ENCODE peak calls at places on chromosomes 11 and 22, in five cellular contexts. U is GM23338, C is K562, Y is GM12878, V is HCT116. G is an unnamed sample. For H3K27me3, the result is how much of the 10 kb centered on the place peaks cover.

GRCh38 chr22:39078329-39078728 is 1.3 kb downstream of the APOBEC3G start:
- DNase-seq in U (no peak), C (no peak), Y (no peak), V (no peak), G (no peak)

GRCh38 chr22:33781396-33781795 is 138.9 kb downstream of the LARGE1 start:
- DNase-seq in U (no peak), C (no peak), Y (no peak), V (no peak), G (no peak)

GRCh38 chr11:70467196-70468085 is 69.1 kb downstream of the CTTN start:
- DNase-seq in U (peak), C (peak), Y (peak), V (peak), G (peak)

GRCh38 chr22:27107824-27108223 is 450.4 kb downstream of the MIAT start:
- DNase-seq in U (no peak), C (no peak), Y (no peak), V (peak), G (no peak)

GRCh38 chr11:115548878-115549528 is 44.8 kb upstream of the CADM1 start:
- DNase-seq in U (peak), C (no peak), Y (no peak), V (no peak), G (no peak)

GRCh38 chr11:114179234-114179941 is 116.8 kb upstream of the NNMT start:
- DNase-seq in U (no peak), C (peak), Y (no peak), V (no peak), G (no peak)

GRCh38 chr11:125123947-125124633 is 12.7 kb upstream of the TMEM218 start:
- DNase-seq in U (peak), C (peak), Y (no peak), V (peak), G (no peak)

GRCh38 chr11:35391922-35392813 is 27.2 kb downstream of the SLC1A2 start:
- DNase-seq in U (peak), C (peak), Y (peak), V (peak), G (peak)

GRCh38 chr11:126816655-126817054 is 183.9 kb downstream of the KIRREL3 start:
- DNase-seq in U (no peak), C (no peak), Y (no peak), V (no peak), G (no peak)

GRCh38 chr11:46889689-46890475 is 28.5 kb downstream of the LRP4 start:
- DNase-seq in U (peak), C (peak), Y (peak), V (peak), G (peak)

GRCh38 chr11:90204832-90205646 is 17.8 kb downstream of the CHORDC1 start:
- DNase-seq in U (peak), C (peak), Y (no peak), V (peak), G (peak)

GRCh38 chr22:46574993-46575914 is 37.8 kb upstream of the CELSR1 start:
- DNase-seq in U (peak), C (no peak), Y (no peak), V (peak), G (no peak)

GRCh38 chr11:134576721-134577171 is 164.7 kb upstream of the B3GAT1 start:
- DNase-seq in U (no peak), C (no peak), Y (no peak), V (no peak), G (no peak)

GRCh38 chr11:120055646-120056045 is 82.3 kb downstream of the TRIM29 start:
- DNase-seq in U (peak), C (no peak), Y (no peak), V (no peak), G (no peak)

GRCh38 chr22:49971232-49972162 is 10.9 kb downstream of the PIM3 start:
- DNase-seq in U (peak), C (peak), Y (no peak), V (no peak), G (no peak)

GRCh38 chr11:75503531-75504099 is 22.1 kb downstream of the GDPD5 start:
- DNase-seq in U (no peak), C (no peak), Y (no peak), V (no peak), G (no peak)

GRCh38 chr11:120316880-120317688 is 8.0 kb upstream of the TLCD5 start:
- DNase-seq in U (peak), C (no peak), Y (no peak), V (no peak), G (no peak)

GRCh38 chr11:16280256-16280682 is 76.1 kb downstream of the SOX6 start:
- DNase-seq in U (no peak), C (peak), Y (no peak), V (no peak), G (no peak)

GRCh38 chr22:25900880-25901279 is 158.9 kb downstream of the MYO18B start:
- DNase-seq in U (peak), C (peak), Y (no peak), V (no peak), G (no peak)

GRCh38 chr22:25899566-25899965 is 157.6 kb downstream of the MYO18B start:
- DNase-seq in U (no peak), C (no peak), Y (no peak), V (no peak), G (no peak)

GRCh38 chr22:25900390-25900789 is 158.4 kb downstream of the MYO18B start:
- DNase-seq in U (no peak), C (no peak), Y (no peak), V (no peak), G (no peak)

GRCh38 chr22:25896592-25896991 is 154.6 kb downstream of the MYO18B start:
- DNase-seq in U (no peak), C (no peak), Y (no peak), V (no peak), G (no peak)

DNA sequence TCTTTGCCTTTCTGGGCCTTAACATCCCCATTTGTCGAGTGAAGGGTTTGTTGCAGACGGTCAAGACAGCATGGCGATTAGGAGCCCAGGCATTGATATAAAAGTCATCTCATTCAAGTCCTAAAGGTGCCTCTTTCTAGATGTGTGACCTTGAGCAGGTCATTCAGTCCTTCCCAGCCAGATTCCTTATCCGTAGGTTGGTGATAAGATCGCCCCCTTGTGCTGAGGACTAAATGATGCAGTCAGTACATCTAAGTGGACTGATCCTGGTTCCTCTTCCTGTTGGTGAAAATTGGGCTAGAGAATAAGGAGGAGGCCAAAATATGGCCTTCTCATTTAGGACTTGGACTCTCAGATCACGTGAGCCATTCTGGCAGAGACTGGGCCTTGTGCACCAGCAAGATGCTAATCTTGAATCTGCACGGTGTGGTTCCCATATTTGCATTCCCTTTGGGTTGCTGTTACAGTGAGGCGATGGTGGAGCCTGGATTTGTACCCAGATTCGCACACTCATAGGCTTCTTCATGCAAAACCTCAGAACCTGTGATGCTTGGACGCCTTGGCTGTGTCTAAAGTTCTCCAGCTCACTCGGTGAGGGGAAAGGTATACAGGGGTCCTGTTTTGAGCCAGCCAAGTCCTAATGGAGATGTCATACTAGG is 156.8 kb downstream of the MYO18B start:
- DNase-seq in U (peak), C (peak), Y (no peak), V (peak), G (no peak)
- TF ChIP-seq CTCF in U (peak), C (peak), Y (peak), V (no peak), G (peak)

GRCh38 chr11:10392680-10393079 is 62.4 kb upstream of the AMPD3 start:
- DNase-seq in U (no peak), C (no peak), Y (no peak), V (no peak), G (no peak)
- TF ChIP-seq REST in U (no peak), C (no peak), Y (no peak), V (no peak), G (no peak)

DNA sequence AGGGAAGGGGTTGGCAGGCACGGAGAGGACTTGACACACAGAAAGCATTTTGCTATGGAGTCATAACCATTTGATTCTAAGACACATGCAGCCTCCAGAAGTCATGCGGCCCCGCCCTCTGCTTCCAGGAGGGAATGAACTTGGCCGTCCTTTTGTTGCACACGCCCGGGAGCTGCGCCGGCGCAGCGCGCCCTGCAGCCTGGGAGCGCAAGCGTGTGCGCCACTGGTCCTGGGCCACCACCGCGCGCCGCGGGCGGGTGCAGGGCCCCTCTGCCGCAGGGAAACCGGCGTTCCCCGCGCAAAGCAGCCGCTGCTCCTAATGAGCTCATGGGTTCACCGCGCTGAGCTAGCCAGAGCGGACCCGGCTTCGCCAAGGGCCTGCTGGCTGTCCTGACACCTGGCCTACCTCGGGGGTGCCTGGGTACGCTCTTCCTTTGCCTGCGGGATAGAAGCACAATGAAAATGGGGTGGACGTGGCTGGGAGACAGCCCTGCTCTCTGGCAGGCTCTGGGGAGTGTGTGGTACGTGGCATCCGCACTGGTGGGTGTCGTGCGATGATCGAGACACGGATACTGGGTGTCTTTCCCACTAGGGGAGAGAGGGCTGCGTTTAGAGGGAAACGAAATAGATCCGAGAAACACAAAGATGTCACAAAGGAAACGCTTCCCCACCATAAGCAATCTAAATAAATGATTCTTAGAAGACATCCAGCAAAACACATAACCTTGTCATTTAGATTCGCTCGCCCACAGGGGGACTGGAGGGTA is 669 bp downstream of the MICAL3 start:
- DNase-seq in U (peak), C (peak), Y (no peak), V (peak), G (no peak)
- H3K27me3 ChIP-seq in U (under half), C (under half), Y (under half), V (under half), G (under half)

DNA sequence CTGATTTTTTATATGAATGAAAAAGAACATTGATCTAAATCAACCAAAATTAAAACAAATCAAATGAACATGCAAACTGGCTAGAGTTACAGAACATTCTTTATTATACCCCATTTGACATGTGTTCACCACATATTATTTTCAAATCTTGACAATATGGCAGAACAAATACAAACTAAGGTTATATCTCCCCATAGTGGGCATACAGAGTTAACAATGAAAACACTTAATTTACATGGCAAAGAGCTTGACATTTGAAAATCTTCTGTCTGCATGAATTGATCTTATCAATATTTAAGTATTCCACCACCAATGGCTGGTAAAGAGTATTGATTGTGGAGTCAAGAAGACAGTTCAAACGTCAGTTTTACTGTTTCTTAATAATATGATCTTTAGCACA is 197.9 kb upstream of the ANO3 start:
- DNase-seq in U (no peak), C (no peak), Y (no peak), V (no peak), G (no peak)
- TF ChIP-seq CTCF in U (no peak), C (no peak), Y (no peak), V (no peak), G (no peak)

GRCh38 chr11:63019506-63019905 is 3.9 kb upstream of the SLC22A8 start:
- DNase-seq in U (no peak), C (no peak), Y (no peak), V (no peak), G (no peak)
- TF ChIP-seq REST in U (no peak), C (no peak), Y (no peak), V (no peak), G (no peak)

DNA sequence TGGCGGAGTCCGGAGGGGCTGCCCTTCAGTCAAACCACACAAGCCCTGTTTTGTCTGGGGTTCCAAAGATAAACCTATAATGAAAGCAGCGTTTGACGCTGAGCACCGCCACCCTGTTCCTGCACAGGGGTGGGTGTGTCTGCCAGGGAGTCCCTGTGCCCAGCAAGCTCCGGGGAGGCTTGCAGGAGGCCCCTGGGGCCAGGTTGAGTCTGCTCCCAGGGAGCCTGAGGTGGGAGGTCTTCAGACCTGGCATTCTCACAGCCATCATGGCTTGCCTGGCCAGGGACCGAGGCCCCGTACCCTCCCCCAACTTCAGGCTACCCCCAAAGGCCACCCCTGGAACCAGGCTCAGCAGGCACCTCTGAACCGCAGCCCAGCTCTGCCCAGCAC is 89.0 kb upstream of the KCNQ1OT1 start:
- DNase-seq in U (no peak), C (no peak), Y (no peak), V (no peak), G (no peak)
- H3K27me3 ChIP-seq in U (under half), C (under half), Y (under half), V (under half), G (under half)

GRCh38 chr11:129785383-129786111 is 30.1 kb upstream of the TMEM45B start:
- DNase-seq in U (peak), C (no peak), Y (no peak), V (no peak), G (no peak)
- TF ChIP-seq CTCF in U (peak), C (peak), Y (peak), V (peak), G (peak)

DNA sequence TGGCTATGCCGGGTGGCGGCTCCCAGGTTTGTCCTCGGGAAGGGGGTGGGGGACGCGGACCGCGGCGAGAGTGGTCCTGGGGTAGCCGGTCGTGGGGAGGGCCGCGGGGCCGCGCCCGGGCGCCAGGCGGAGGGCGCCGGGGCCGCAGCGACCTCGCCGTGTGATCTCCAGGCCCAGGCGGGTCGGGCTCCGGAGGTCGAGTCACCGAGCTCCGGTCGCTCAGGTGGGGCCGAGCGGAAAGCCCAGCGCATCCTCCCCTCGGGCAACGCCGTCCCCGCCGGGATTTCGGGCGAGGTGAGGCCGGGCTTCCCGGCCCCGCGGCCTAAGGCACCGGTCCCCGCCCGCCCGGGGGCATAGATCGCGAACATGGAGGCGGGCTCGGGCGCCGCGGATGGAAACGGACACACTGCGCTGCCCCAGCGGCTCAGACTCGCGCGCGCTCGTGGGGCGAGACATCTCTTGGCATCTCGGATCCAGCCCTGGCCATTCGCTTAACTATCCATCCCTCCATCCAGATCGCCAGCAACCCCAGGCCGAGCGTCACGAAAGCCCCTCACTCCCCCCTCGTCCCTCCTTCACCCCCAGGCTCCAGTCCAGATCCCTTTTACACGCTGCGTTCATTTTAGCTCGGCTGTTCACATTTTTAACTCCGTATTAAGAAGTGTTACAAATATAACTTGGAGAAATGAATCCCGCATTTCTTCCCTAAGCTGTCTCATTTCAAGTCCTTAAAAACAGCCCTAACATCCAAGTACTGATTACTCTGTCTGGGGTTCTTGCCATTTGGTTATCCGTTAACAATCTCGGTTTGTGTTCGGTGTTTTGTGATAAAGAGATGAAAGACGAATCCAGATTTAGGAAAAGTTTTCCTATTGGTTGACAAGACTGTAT is 460 bp downstream of the ZC3H12C start:
- DNase-seq in U (peak), C (peak), Y (no peak), V (peak), G (no peak)
- TF ChIP-seq REST in U (no peak), C (no peak), Y (no peak), V (no peak), G (no peak)